ENCODE peak calls at places on chromosomes 7 and 10, in eight cellular contexts. U, M, Y, H, V, R, P and Q are unnamed samples.

GRCh38 chr7:137328389-137329120 is 15.0 kb downstream of the PTN start:
- DNase-seq in U (no peak), M (no peak), Y (no peak), H (no peak), V (no peak), R (peak), P (peak), Q (no peak)

GRCh38 chr10:131162211-131162610 is 149.3 kb downstream of the TCERG1L start:
- DNase-seq in U (no peak), M (no peak), Y (no peak), H (no peak), V (peak), R (no peak), P (no peak), Q (no peak)

GRCh38 chr10:4241724-4242345 is 456.8 kb upstream of the KLF6 start:
- DNase-seq in U (peak), M (peak), Y (no peak), H (peak), V (no peak), R (peak), P (peak), Q (peak)

GRCh38 chr10:78672898-78673297 is 395.9 kb upstream of the ZMIZ1 start:
- DNase-seq in U (no peak), M (no peak), Y (no peak), H (no peak), V (no peak), R (no peak), P (peak), Q (no peak)

GRCh38 chr7:73966941-73967831 is 60.8 kb upstream of the ELN start:
- DNase-seq in U (no peak), M (no peak), Y (no peak), H (no peak), V (no peak), R (no peak), P (no peak), Q (no peak)

GRCh38 chr10:110650265-110650668 is 6.1 kb downstream of the RBM20 start:
- DNase-seq in U (no peak), M (no peak), Y (no peak), H (no peak), V (no peak), R (no peak), P (no peak), Q (no peak)

GRCh38 chr10:34135515-34135914 is 679.6 kb downstream of the PARD3 start:
- DNase-seq in U (no peak), M (no peak), Y (no peak), H (no peak), V (no peak), R (no peak), P (no peak), Q (no peak)

GRCh38 chr10:61793760-61794713 is 107.5 kb upstream of the ARID5B start:
- DNase-seq in U (no peak), M (peak), Y (no peak), H (no peak), V (no peak), R (no peak), P (peak), Q (no peak)

GRCh38 chr10:44926771-44927751 is 15.9 kb downstream of the TMEM72 start:
- DNase-seq in U (peak), M (peak), Y (no peak), H (no peak), V (peak), R (no peak), P (peak), Q (no peak)

GRCh38 chr10:29950391-29950790 is 109.0 kb downstream of the JCAD start:
- DNase-seq in U (no peak), M (peak), Y (no peak), H (no peak), V (no peak), R (no peak), P (peak), Q (no peak)

GRCh38 chr10:104498345-104498955 is 142.6 kb upstream of the SORCS3 start:
- DNase-seq in U (peak), M (no peak), Y (no peak), H (no peak), V (no peak), R (no peak), P (no peak), Q (no peak)

GRCh38 chr7:155399577-155399976 is 58.4 kb upstream of the EN2 start:
- DNase-seq in U (no peak), M (no peak), Y (no peak), H (no peak), V (no peak), R (no peak), P (no peak), Q (no peak)

GRCh38 chr10:47321521-47322195 is 596 bp upstream of the GDF2 start:
- DNase-seq in U (no peak), M (no peak), Y (no peak), H (no peak), V (no peak), R (no peak), P (no peak), Q (no peak)
- TF ChIP-seq CTCF in U (no peak), M (no peak), Y (no peak), H (no peak), V (no peak), R (no peak), P (no peak), Q (no peak)

DNA sequence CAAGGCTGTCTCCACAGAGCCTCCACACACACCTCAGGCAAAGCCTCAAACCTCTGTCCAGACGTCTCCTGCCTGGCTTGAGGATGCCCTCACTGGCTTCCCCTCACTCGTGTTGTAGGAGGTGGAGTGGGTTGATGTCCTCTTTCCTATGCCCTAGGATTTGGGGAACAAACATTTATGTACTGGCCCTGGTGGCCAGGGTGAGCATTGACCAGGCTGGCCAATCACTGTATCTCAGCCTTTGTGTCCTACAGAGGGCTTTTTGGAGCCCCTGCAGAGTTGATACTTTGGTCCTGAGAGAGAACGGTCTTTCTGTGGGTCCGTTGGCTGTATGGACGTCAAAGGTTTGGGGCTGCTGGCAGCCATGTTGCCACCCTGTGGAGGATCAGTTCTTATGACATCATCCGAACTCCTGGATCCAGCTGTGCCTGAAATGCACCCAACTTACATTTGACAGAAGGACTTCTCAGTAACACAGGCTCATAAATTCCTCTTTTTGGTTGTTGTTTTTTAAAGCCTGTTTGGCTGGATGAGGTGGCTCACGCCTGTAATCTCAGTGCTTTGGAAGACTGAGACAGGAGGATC is 2.3 kb upstream of the GRID2IP start:
- DNase-seq in U (peak), M (no peak), Y (no peak), H (no peak), V (no peak), R (no peak), P (no peak), Q (no peak)
- TF ChIP-seq CTCF in U (peak), M (no peak), Y (no peak), H (peak), V (no peak), R (no peak), P (peak), Q (no peak)

GRCh38 chr10:43221419-43222293 is 45.2 kb downstream of the RASGEF1A start:
- DNase-seq in U (peak), M (no peak), Y (peak), H (peak), V (peak), R (no peak), P (no peak), Q (no peak)
- TF ChIP-seq CTCF in U (peak), M (peak), Y (no peak), H (no peak), V (no peak), R (no peak), P (peak), Q (peak)

GRCh38 chr7:104862719-104863118 is 151.3 kb upstream of the KMT2E start:
- DNase-seq in U (peak), M (no peak), Y (no peak), H (peak), V (no peak), R (no peak), P (peak), Q (peak)
- TF ChIP-seq CTCF in U (peak), M (peak), Y (no peak), H (peak), V (no peak), R (peak), P (peak), Q (peak)

GRCh38 chr7:45153238-45153637 is 4.4 kb upstream of the RAMP3 start:
- DNase-seq in U (peak), M (no peak), Y (no peak), H (no peak), V (peak), R (no peak), P (no peak), Q (no peak)
- TF ChIP-seq CTCF in U (no peak), M (no peak), Y (no peak), H (no peak), V (no peak), R (no peak), P (no peak), Q (no peak)

DNA sequence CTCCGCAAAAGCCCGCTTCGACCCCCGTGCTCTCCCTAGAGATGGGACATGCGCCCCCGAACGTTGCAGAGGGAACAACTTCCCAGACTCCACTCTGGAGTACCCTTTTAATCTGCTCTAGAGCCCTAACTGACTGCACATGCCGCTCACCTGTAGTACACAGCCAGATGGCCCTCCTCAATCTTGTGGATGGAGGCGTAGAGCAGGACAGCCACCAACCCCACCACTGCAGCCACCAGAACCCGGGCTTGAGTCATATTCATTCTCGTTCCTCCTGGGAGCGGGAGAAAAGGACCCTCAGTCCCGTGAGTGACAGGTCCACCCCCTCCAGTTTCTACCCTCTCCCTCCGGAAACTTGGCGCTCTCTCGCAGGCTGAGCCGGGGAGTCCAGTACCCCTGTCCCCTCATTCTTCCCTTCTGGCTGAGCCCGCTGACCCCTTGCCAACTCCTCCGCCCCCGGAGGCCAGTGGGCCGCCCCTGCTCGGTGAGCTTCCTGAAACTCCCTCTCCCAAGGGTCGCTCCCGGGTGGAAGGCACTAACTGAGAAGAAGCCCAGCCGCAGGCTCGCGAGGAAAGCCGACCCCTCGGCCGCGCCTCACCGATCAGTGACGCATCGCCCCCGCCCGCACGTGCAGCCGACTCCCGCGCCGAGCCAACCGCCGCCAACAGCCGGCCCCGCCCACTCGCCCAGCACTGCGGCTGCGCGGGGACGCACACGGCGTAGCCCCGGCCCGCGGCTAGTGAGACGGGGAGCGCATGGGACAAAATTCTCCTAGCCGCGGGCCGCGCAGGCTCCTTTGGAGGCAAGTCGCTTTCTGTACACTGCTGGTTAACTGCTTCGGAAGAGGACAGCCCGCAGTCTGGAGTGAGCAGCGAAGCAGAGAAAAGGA is at the start of gene ERLIN1:
- DNase-seq in U (peak), M (peak), Y (peak), H (peak), V (peak), R (peak), P (peak), Q (peak)
- TF ChIP-seq CTCF in U (peak), M (no peak), Y (no peak), H (no peak), V (no peak), R (no peak), P (peak), Q (no peak)

GRCh38 chr10:69123306-69123746 is 652 bp upstream of the VPS26A start:
- DNase-seq in U (no peak), M (peak), Y (no peak), H (peak), V (no peak), R (peak), P (peak), Q (no peak)

GRCh38 chr10:69125554-69125953 is 1.6 kb downstream of the VPS26A start:
- DNase-seq in U (no peak), M (no peak), Y (no peak), H (no peak), V (no peak), R (no peak), P (no peak), Q (no peak)

GRCh38 chr10:69124558-69125121 is 662 bp downstream of the VPS26A start:
- DNase-seq in U (peak), M (peak), Y (peak), H (peak), V (no peak), R (peak), P (peak), Q (peak)

GRCh38 chr10:69119896-69120295 is 4.1 kb upstream of the VPS26A start:
- DNase-seq in U (no peak), M (no peak), Y (no peak), H (no peak), V (no peak), R (no peak), P (no peak), Q (no peak)

DNA sequence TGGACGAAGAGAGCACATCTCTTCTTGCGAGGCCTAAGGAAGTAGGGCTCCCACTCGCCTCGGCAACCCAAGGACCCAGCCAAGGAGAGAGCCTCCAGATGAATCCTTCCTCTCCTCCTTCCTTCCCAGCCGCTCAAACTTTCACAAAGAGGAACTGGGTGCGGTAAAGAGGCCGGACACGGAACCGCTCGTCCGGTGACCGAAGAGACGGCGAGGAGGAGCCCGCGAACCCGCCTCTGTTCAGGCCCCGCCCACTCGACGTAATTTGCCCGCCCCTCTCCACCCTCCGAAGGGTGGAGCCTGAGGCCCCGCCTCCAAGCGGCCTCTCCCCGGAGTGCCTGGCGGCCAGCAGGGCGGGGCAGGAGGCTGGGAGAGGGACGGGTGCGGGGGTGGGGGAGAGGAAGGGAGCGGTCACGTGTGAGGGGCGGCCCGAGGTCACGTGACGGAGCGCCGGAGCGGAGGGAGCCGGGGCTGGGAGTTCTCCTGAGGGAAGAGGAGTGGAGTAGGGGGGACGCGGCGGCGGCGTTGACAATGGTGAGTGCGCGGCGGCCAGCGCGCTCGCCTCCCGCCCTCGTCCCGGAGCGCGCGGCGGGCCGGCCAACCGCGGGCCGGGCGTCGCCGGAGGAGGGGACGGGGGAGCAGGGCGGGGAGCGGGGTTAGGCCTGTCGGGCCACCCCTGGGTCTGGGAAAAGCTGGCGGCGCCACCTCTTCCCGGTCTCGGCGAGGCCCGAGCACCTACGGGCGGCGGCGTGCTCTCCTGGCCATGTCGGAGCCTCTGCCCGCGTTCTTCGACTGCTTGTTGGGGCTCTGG is at the start of gene VPS26A:
- DNase-seq in U (peak), M (peak), Y (peak), H (peak), V (peak), R (peak), P (peak), Q (peak)
- TF ChIP-seq CTCF in U (no peak), M (no peak), Y (peak), H (no peak), V (peak), R (no peak), P (no peak), Q (no peak)

GRCh38 chr7:125670926-125671572 is 741.4 kb upstream of the POT1 start:
- DNase-seq in U (no peak), M (peak), Y (no peak), H (no peak), V (no peak), R (no peak), P (peak), Q (no peak)
- TF ChIP-seq CTCF in U (peak), M (peak), Y (no peak), H (peak), V (no peak), R (no peak), P (peak), Q (peak)